ENCODE peak calls at places on chromosomes 6 and 20, in six cellular contexts. V is myocyte, D is HTR-8/SVneo, M is activated T-cell treated with anti-CD3 and anti-CD28 coated beads for 1 hour, G is NCI-H82, S is anterior cingulate cortex. Y is an unnamed sample.

GRCh38 chr20:24118781-24119175 is 130.2 kb upstream of the GGTLC1 start:
- DNase-seq in M (no peak), S (no peak), G (peak), V (no peak), D (no peak), Y (no peak)

GRCh38 chr6:31752739-31753319 is 9.6 kb upstream of the SAPCD1 start:
- DNase-seq in S (no peak), G (no peak), D (no peak), M (no peak), V (no peak), Y (no peak)

GRCh38 chr6:22149501-22150490 is 147.0 kb downstream of the PRL start:
- DNase-seq in M (no peak), V (peak), G (peak), S (no peak), D (no peak), Y (no peak)

GRCh38 chr20:35013421-35014411 is 58.0 kb downstream of the MYH7B start:
- DNase-seq in G (peak), M (no peak), V (no peak), S (no peak), D (no peak), Y (no peak)

GRCh38 chr20:7716286-7716972 is 223.8 kb downstream of the HAO1 start:
- DNase-seq in G (no peak), V (no peak), S (no peak), D (no peak), M (no peak), Y (no peak)

GRCh38 chr6:134853111-134854055 is 96.5 kb downstream of the ALDH8A1 start:
- DNase-seq in V (peak), D (peak), G (no peak), S (no peak), M (no peak), Y (no peak)

GRCh38 chr6:145815351-145815772 is 767 bp upstream of the FBXO30 start:
- DNase-seq in V (peak), G (peak), S (no peak), M (no peak), D (peak), Y (no peak)

GRCh38 chr6:2387445-2387844 is 142.0 kb upstream of the GMDS start:
- DNase-seq in M (no peak), G (no peak), D (no peak), V (no peak), S (no peak), Y (no peak)

GRCh38 chr20:48621256-48622078 is 206.3 kb downstream of the PREX1 start:
- DNase-seq in V (no peak), M (no peak), D (peak), S (no peak), G (no peak), Y (no peak)

GRCh38 chr6:27753668-27754407 is 158.4 kb downstream of the OR2B2 start:
- DNase-seq in M (peak), D (peak), V (peak), S (no peak), G (peak), Y (peak)

GRCh38 chr6:3665608-3666007 is 85.9 kb downstream of the PXDC1 start:
- DNase-seq in M (no peak), V (no peak), G (no peak), D (no peak), S (no peak), Y (no peak)

GRCh38 chr6:19964115-19964514 is 126.9 kb downstream of the ID4 start:
- DNase-seq in S (no peak), G (no peak), V (no peak), M (no peak), D (no peak), Y (no peak)

GRCh38 chr6:121305957-121306607 is 28.2 kb downstream of the TBC1D32 start:
- DNase-seq in S (no peak), M (no peak), D (peak), G (peak), V (peak), Y (no peak)

GRCh38 chr20:57399587-57400261 is 8.5 kb downstream of the RBM38 start:
- DNase-seq in M (no peak), G (no peak), S (no peak), V (no peak), D (no peak), Y (no peak)

GRCh38 chr20:8094845-8095244 is 37.2 kb upstream of the PLCB1 start:
- DNase-seq in D (no peak), M (no peak), S (no peak), V (no peak), G (no peak), Y (no peak)

GRCh38 chr20:1806456-1806855 is 88.8 kb upstream of the SIRPA start:
- DNase-seq in S (no peak), D (no peak), G (no peak), V (no peak), M (no peak), Y (no peak)

GRCh38 chr20:64214952-64215351 is 40.6 kb upstream of the PCMTD2 start:
- DNase-seq in G (no peak), V (no peak), D (no peak), S (no peak), M (no peak), Y (no peak)

GRCh38 chr20:45044084-45044573 is 56.8 kb downstream of the KCNS1 start:
- DNase-seq in V (peak), M (no peak), G (peak), S (no peak), D (peak), Y (no peak)

GRCh38 chr6:55704421-55704820 is 125.4 kb upstream of the HMGCLL1 start:
- DNase-seq in S (no peak), M (no peak), G (no peak), D (no peak), V (no peak), Y (no peak)

GRCh38 chr6:153489479-153489878 is 358.4 kb upstream of the RGS17 start:
- DNase-seq in V (no peak), D (no peak), M (no peak), G (no peak), S (no peak), Y (no peak)

GRCh38 chr6:32393660-32394420 is 13.1 kb downstream of the BTNL2 start:
- DNase-seq in D (no peak), S (no peak), V (no peak), M (no peak), G (no peak), Y (no peak)

GRCh38 chr20:14673164-14673563 is 335.8 kb upstream of the FLRT3 start:
- DNase-seq in G (no peak), M (no peak), S (no peak), D (no peak), V (no peak), Y (no peak)

GRCh38 chr6:21996425-21997207 is 300.2 kb downstream of the PRL start:
- DNase-seq in M (no peak), G (no peak), V (no peak), D (no peak), S (no peak), Y (no peak)

Y was measured in CD8-positive, alpha-beta T cell.